ENCODE peak calls at places on chromosomes 7 and 10, in five cellular contexts. P, Q, G, C and E are unnamed samples.

GRCh38 chr10:123642697-123643096 is 23.5 kb upstream of the GPR26 start:
- DNase-seq in P (no peak), Q (no peak), G (no peak), C (no peak), E (peak; percentile 22)

GRCh38 chr10:131011936-131012640 is 299.4 kb downstream of the TCERG1L start:
- DNase-seq in P (no peak), Q (no peak), G (no peak), C (no peak), E (no peak)

GRCh38 chr7:108723343-108723957 is 153.8 kb downstream of the DNAJB9 start:
- DNase-seq in P (no peak), Q (no peak), G (no peak), C (no peak), E (no peak)

GRCh38 chr7:1331576-1332467 is 99.2 kb downstream of the UNCX start:
- DNase-seq in P (no peak), Q (no peak), G (no peak), C (no peak), E (no peak)

GRCh38 chr10:103834436-103835095 is 20.8 kb downstream of the SH3PXD2A start:
- DNase-seq in P (no peak), Q (no peak), G (no peak), C (no peak), E (no peak)

GRCh38 chr7:12706900-12707536 is 19.6 kb downstream of the ARL4A start:
- DNase-seq in P (no peak), Q (peak; percentile 71), G (no peak), C (peak; percentile 60), E (peak; percentile 81)

GRCh38 chr7:95303501-95303900 is 20.8 kb downstream of the PON1 start:
- DNase-seq in P (no peak), Q (no peak), G (no peak), C (no peak), E (no peak)

GRCh38 chr10:99125879-99126278 is 109.8 kb downstream of the HPSE2 start:
- DNase-seq in P (no peak), Q (no peak), G (no peak), C (no peak), E (no peak)

GRCh38 chr10:132753596-132753995 is 32.4 kb downstream of the NKX6-2 start:
- DNase-seq in P (no peak), Q (no peak), G (no peak), C (no peak), E (no peak)

GRCh38 chr10:8416192-8416701 is 361.8 kb downstream of the GATA3 start:
- DNase-seq in P (no peak), Q (no peak), G (no peak), C (no peak), E (no peak)

GRCh38 chr7:22156205-22156604 is 200.7 kb downstream of the RAPGEF5 start:
- DNase-seq in P (no peak), Q (no peak), G (no peak), C (peak; percentile 67), E (no peak)

GRCh38 chr7:30815016-30815854 is 44.0 kb downstream of the MINDY4 start:
- DNase-seq in P (no peak), Q (no peak), G (peak; percentile 39), C (no peak), E (no peak)

GRCh38 chr10:114970515-114970914 is 32.5 kb downstream of the TRUB1 start:
- DNase-seq in P (no peak), Q (no peak), G (no peak), C (no peak), E (no peak)